ENCODE peak calls at places on chromosomes 11 and 22, in six cellular contexts. One of them, this sample, is unnamed.

GRCh38 chr11:85800595-85801342 is 10.2 kb downstream of the SYTL2 start:
- DNase-seq in NCI-H1105 treated with DMSO at 0.1 percent for 48 hours: no peak
- DNase-seq in CD4-positive, alpha-beta T cell: no peak
- DNase-seq in putamen: no peak
- DNase-seq in cardiac fibroblast: no peak
- DNase-seq in WTC11: no peak
- DNase-seq in this sample: no peak

GRCh38 chr11:44381261-44381660 is 71.3 kb upstream of the ALX4 start:
- DNase-seq in NCI-H1105 treated with DMSO at 0.1 percent for 48 hours: no peak
- DNase-seq in CD4-positive, alpha-beta T cell: no peak
- DNase-seq in putamen: no peak
- DNase-seq in cardiac fibroblast: no peak
- DNase-seq in WTC11: no peak
- DNase-seq in this sample: no peak

GRCh38 chr22:44154431-44154942 is 26.2 kb upstream of the PARVG start:
- DNase-seq in NCI-H1105 treated with DMSO at 0.1 percent for 48 hours: no peak
- DNase-seq in CD4-positive, alpha-beta T cell: no peak
- DNase-seq in putamen: no peak
- DNase-seq in cardiac fibroblast: peak
- DNase-seq in WTC11: no peak
- DNase-seq in this sample: no peak

GRCh38 chr11:3700410-3700809 is 29.2 kb upstream of the CHRNA10 start:
- DNase-seq in NCI-H1105 treated with DMSO at 0.1 percent for 48 hours: no peak
- DNase-seq in CD4-positive, alpha-beta T cell: no peak
- DNase-seq in putamen: no peak
- DNase-seq in cardiac fibroblast: no peak
- DNase-seq in WTC11: no peak
- DNase-seq in this sample: no peak

GRCh38 chr22:43823353-43823908 is 11.3 kb upstream of the EFCAB6 start:
- DNase-seq in NCI-H1105 treated with DMSO at 0.1 percent for 48 hours: no peak
- DNase-seq in CD4-positive, alpha-beta T cell: no peak
- DNase-seq in putamen: no peak
- DNase-seq in cardiac fibroblast: no peak
- DNase-seq in WTC11: no peak
- DNase-seq in this sample: no peak

GRCh38 chr11:32487270-32487669 is 51.9 kb upstream of the WT1 start:
- DNase-seq in NCI-H1105 treated with DMSO at 0.1 percent for 48 hours: no peak
- DNase-seq in CD4-positive, alpha-beta T cell: no peak
- DNase-seq in putamen: no peak
- DNase-seq in cardiac fibroblast: no peak
- DNase-seq in WTC11: peak
- DNase-seq in this sample: peak

GRCh38 chr11:121154473-121154872 is 53.4 kb downstream of the TECTA start:
- DNase-seq in NCI-H1105 treated with DMSO at 0.1 percent for 48 hours: peak
- DNase-seq in CD4-positive, alpha-beta T cell: no peak
- DNase-seq in putamen: no peak
- DNase-seq in cardiac fibroblast: no peak
- DNase-seq in WTC11: no peak
- DNase-seq in this sample: no peak

GRCh38 chr22:27252282-27253049 is 549.1 kb downstream of the MN1 start:
- DNase-seq in NCI-H1105 treated with DMSO at 0.1 percent for 48 hours: no peak
- DNase-seq in CD4-positive, alpha-beta T cell: no peak
- DNase-seq in putamen: no peak
- DNase-seq in cardiac fibroblast: peak
- DNase-seq in WTC11: no peak
- DNase-seq in this sample: no peak